ENCODE peak calls at places on chromosomes 3 and 15, in five cellular contexts. P is GM23248; T is EL; J is effector memory CD8-positive, alpha-beta T cell; L is HT1080. U is an unnamed sample.

GRCh38 chr3:99128740-99129505 is 227.4 kb upstream of the DCBLD2 start:
- DNase-seq in P (peak), T (peak), J (no peak), L (peak), U (peak)

GRCh38 chr3:38630070-38630469 is 19.4 kb downstream of the SCN5A start:
- DNase-seq in P (no peak), T (no peak), J (no peak), L (no peak), U (no peak)

GRCh38 chr3:23055733-23056376 is 147.3 kb upstream of the UBE2E2 start:
- DNase-seq in P (peak), T (peak), J (no peak), L (peak), U (peak)

GRCh38 chr3:159922861-159923312 is 65.7 kb upstream of the IL12A start:
- DNase-seq in P (no peak), T (no peak), J (no peak), L (no peak), U (no peak)

GRCh38 chr15:39462691-39463090 is 118.2 kb upstream of the THBS1 start:
- DNase-seq in P (peak), T (peak), J (no peak), L (peak), U (peak)

GRCh38 chr3:192917508-192918274 is at the start of gene MB21D2:
- DNase-seq in P (peak), T (peak), J (no peak), L (peak), U (peak)

GRCh38 chr3:128984596-128984995 is 9.3 kb downstream of the CFAP92 start:
- DNase-seq in P (peak), T (no peak), J (no peak), L (no peak), U (peak)

GRCh38 chr3:41338276-41338675 is 139.0 kb downstream of the CTNNB1 start:
- DNase-seq in P (peak), T (peak), J (no peak), L (peak), U (no peak)

GRCh38 chr15:76799760-76800159 is 105.4 kb downstream of the SCAPER start:
- DNase-seq in P (peak), T (peak), J (no peak), L (peak), U (peak)

GRCh38 chr3:25412269-25412668 is 15.8 kb upstream of the RARB start:
- DNase-seq in P (no peak), T (peak), J (no peak), L (no peak), U (peak)

GRCh38 chr3:58731673-58732072 is 65.1 kb upstream of the FAM3D start:
- DNase-seq in P (no peak), T (no peak), J (no peak), L (no peak), U (no peak)

GRCh38 chr3:99607151-99607550 is 31.2 kb upstream of the COL8A1 start:
- DNase-seq in P (no peak), T (no peak), J (no peak), L (no peak), U (no peak)

GRCh38 chr3:188152660-188153497 is 1.1 kb upstream of the LPP start:
- DNase-seq in P (peak), T (peak), J (no peak), L (no peak), U (peak)

GRCh38 chr15:50750227-50750597 is 15.3 kb downstream of the SPPL2A start:
- DNase-seq in P (no peak), T (no peak), J (no peak), L (no peak), U (no peak)

GRCh38 chr3:187978433-187979011 is 175.4 kb upstream of the LPP start:
- DNase-seq in P (no peak), T (no peak), J (no peak), L (peak), U (peak)

GRCh38 chr15:93825721-93826120 is 405.6 kb upstream of the MCTP2 start:
- DNase-seq in P (peak), T (no peak), J (no peak), L (no peak), U (no peak)

GRCh38 chr15:29677871-29678431 is 144.3 kb downstream of the TJP1 start:
- DNase-seq in P (no peak), T (no peak), J (no peak), L (no peak), U (no peak)

GRCh38 chr3:58497074-58497473 is 5.2 kb downstream of the KCTD6 start:
- DNase-seq in P (no peak), T (no peak), J (no peak), L (no peak), U (peak)

GRCh38 chr15:84570164-84570692 is 30.6 kb upstream of the ZSCAN2 start:
- DNase-seq in P (peak), T (peak), J (peak), L (no peak), U (peak)